ENCODE peak calls at places on chromosomes 1 and 21, in seven cellular contexts. N, G, Q, K, W, F and O are unnamed samples. For H3K36me3, the result is how much of the 10 kb centered on the place peaks cover.

GRCh38 chr1:155071701-155072100 is 6.9 kb upstream of the EFNA3 start:
- DNase-seq in N (no peak), G (no peak), Q (no peak), K (no peak), W (no peak), F (peak), O (no peak)

GRCh38 chr1:178407662-178408061 is 89.1 kb downstream of the CLEC20A start:
- DNase-seq in N (no peak), G (no peak), Q (no peak), K (no peak), W (no peak), F (no peak), O (no peak)

GRCh38 chr21:37198989-37199924 is 67.9 kb downstream of the VPS26C start:
- DNase-seq in N (no peak), G (no peak), Q (no peak), K (peak), W (no peak), F (no peak), O (no peak)

GRCh38 chr1:157019457-157019856 is 26.1 kb downstream of the ARHGEF11 start:
- DNase-seq in N (no peak), G (no peak), Q (no peak), K (no peak), W (no peak), F (no peak), O (no peak)

GRCh38 chr1:3481836-3482589 is 27.5 kb downstream of the ARHGEF16 start:
- DNase-seq in N (no peak), G (no peak), Q (peak), K (peak), W (peak), F (no peak), O (peak)

GRCh38 chr1:246261641-246262040 is 245.4 kb downstream of the SMYD3 start:
- DNase-seq in N (no peak), G (no peak), Q (no peak), K (peak), W (no peak), F (no peak), O (no peak)

GRCh38 chr1:172723251-172723650 is 64.3 kb downstream of the FASLG start:
- DNase-seq in N (no peak), G (no peak), Q (no peak), K (peak), W (no peak), F (no peak), O (no peak)

GRCh38 chr1:117416004-117416403 is 48.8 kb downstream of the MAN1A2 start:
- DNase-seq in N (no peak), G (no peak), Q (no peak), K (peak), W (no peak), F (no peak), O (no peak)

GRCh38 chr1:24635195-24635843 is 7.8 kb upstream of the SRRM1 start:
- DNase-seq in N (no peak), G (no peak), Q (no peak), K (peak), W (no peak), F (no peak), O (no peak)

GRCh38 chr1:36224537-36225297 is 474 bp downstream of the THRAP3 start:
- DNase-seq in N (peak), G (peak), Q (peak), K (peak), W (no peak), F (peak), O (no peak)

GRCh38 chr1:22313321-22313720 is 138.3 kb upstream of the ZBTB40 start:
- DNase-seq in N (no peak), G (no peak), Q (no peak), K (no peak), W (no peak), F (no peak), O (no peak)

GRCh38 chr1:51776408-51776807 is 102.1 kb downstream of the NRDC start:
- DNase-seq in N (no peak), G (no peak), Q (no peak), K (no peak), W (no peak), F (no peak), O (no peak)

GRCh38 chr1:180953791-180954721 is 41.4 kb downstream of the KIAA1614 start:
- DNase-seq in N (peak), G (peak), Q (peak), K (peak), W (peak), F (peak), O (peak)

GRCh38 chr1:54795100-54795665 is 5.9 kb downstream of the TTC22 start:
- DNase-seq in N (no peak), G (no peak), Q (no peak), K (peak), W (peak), F (no peak), O (no peak)

GRCh38 chr1:25433389-25434186 is 2.9 kb downstream of the MACO1 start:
- DNase-seq in N (no peak), G (no peak), Q (no peak), K (no peak), W (no peak), F (no peak), O (no peak)

GRCh38 chr1:62397301-62397700 is 39.5 kb upstream of the USP1 start:
- DNase-seq in N (no peak), G (no peak), Q (no peak), K (no peak), W (no peak), F (no peak), O (no peak)

GRCh38 chr21:39452207-39452964 is 616 bp downstream of the SH3BGR start:
- DNase-seq in N (no peak), G (no peak), Q (no peak), K (no peak), W (no peak), F (no peak), O (no peak)

GRCh38 chr1:231861541-231862481 is 235.2 kb downstream of the DISC1 start:
- DNase-seq in N (no peak), G (peak), Q (no peak), K (no peak), W (no peak), F (no peak), O (no peak)

GRCh38 chr1:232162001-232162400 is 467.9 kb downstream of the SIPA1L2 start:
- DNase-seq in N (no peak), G (no peak), Q (no peak), K (no peak), W (no peak), F (no peak), O (no peak)

GRCh38 chr1:84171471-84171870 is 27.4 kb downstream of the PRKACB start:
- DNase-seq in N (no peak), G (no peak), Q (no peak), K (peak), W (no peak), F (no peak), O (no peak)

GRCh38 chr1:210598135-210598652 is 269.5 kb downstream of the HHAT start:
- DNase-seq in N (no peak), G (peak), Q (no peak), K (peak), W (no peak), F (no peak), O (peak)

GRCh38 chr1:230067441-230067870 is 418 bp downstream of the GALNT2 start:
- DNase-seq in N (peak), G (peak), Q (no peak), K (peak), W (peak), F (no peak), O (peak)

GRCh38 chr21:41839387-41840000 is 39.6 kb downstream of the PRDM15 start:
- DNase-seq in N (no peak), G (no peak), Q (no peak), K (no peak), W (peak), F (no peak), O (no peak)

GRCh38 chr1:183630748-183631147 is 4.8 kb downstream of the ARPC5 start:
- DNase-seq in N (no peak), G (no peak), Q (no peak), K (peak), W (no peak), F (peak), O (no peak)

GRCh38 chr1:87840772-87841171 is 512.1 kb downstream of the LMO4 start:
- DNase-seq in N (no peak), G (no peak), Q (no peak), K (no peak), W (no peak), F (no peak), O (no peak)

GRCh38 chr1:210792250-210792649 is 341.7 kb downstream of the KCNH1 start:
- DNase-seq in N (no peak), G (no peak), Q (no peak), K (no peak), W (no peak), F (no peak), O (no peak)

GRCh38 chr1:154481058-154481457 is 21.0 kb upstream of the TDRD10 start:
- DNase-seq in N (no peak), G (no peak), Q (peak), K (no peak), W (no peak), F (peak), O (no peak)

GRCh38 chr1:117014209-117014608 is 12.6 kb downstream of the CD101 start:
- DNase-seq in N (no peak), G (no peak), Q (no peak), K (peak), W (no peak), F (no peak), O (no peak)

GRCh38 chr1:171881466-171881865 is 40.2 kb downstream of the DNM3 start:
- DNase-seq in N (no peak), G (no peak), Q (no peak), K (no peak), W (peak), F (no peak), O (peak)

GRCh38 chr1:117167402-117167801 is 43.3 kb downstream of the VTCN1 start:
- DNase-seq in N (no peak), G (no peak), Q (no peak), K (peak), W (no peak), F (no peak), O (no peak)

GRCh38 chr1:12129624-12130023 is 37.2 kb upstream of the TNFRSF1B start:
- DNase-seq in N (no peak), G (no peak), Q (no peak), K (no peak), W (no peak), F (no peak), O (no peak)

GRCh38 chr1:205583461-205584130 is 48.2 kb downstream of the ELK4 start:
- DNase-seq in N (no peak), G (no peak), Q (no peak), K (no peak), W (no peak), F (peak), O (peak)

GRCh38 chr21:45577806-45578801 is 35.9 kb upstream of the SLC19A1 start:
- DNase-seq in N (no peak), G (no peak), Q (peak), K (peak), W (peak), F (peak), O (no peak)

GRCh38 chr1:156823210-156823790 is 6.7 kb upstream of the SH2D2A start:
- DNase-seq in N (no peak), G (no peak), Q (no peak), K (peak), W (no peak), F (no peak), O (no peak)

GRCh38 chr1:68149907-68150306 is 82.4 kb downstream of the WLS start:
- DNase-seq in N (no peak), G (no peak), Q (no peak), K (no peak), W (no peak), F (no peak), O (no peak)

GRCh38 chr1:7549693-7550161 is 221.4 kb upstream of the VAMP3 start:
- DNase-seq in N (no peak), G (no peak), Q (no peak), K (no peak), W (peak), F (peak), O (no peak)

GRCh38 chr1:38990401-38990745 is 703 bp upstream of the AKIRIN1 start:
- DNase-seq in N (no peak), G (no peak), Q (no peak), K (no peak), W (no peak), F (no peak), O (no peak)

GRCh38 chr1:1360511-1361169 is 2.3 kb upstream of the MXRA8 start:
- DNase-seq in N (peak), G (peak), Q (no peak), K (peak), W (no peak), F (peak), O (peak)

GRCh38 chr1:110197905-110198629 is 12.0 kb upstream of the KCNC4 start:
- DNase-seq in N (no peak), G (no peak), Q (no peak), K (no peak), W (no peak), F (no peak), O (no peak)

GRCh38 chr1:31005198-31005597 is 60.3 kb downstream of the PUM1 start:
- DNase-seq in N (no peak), G (no peak), Q (no peak), K (no peak), W (no peak), F (no peak), O (no peak)
- H3K36me3 ChIP-seq in N (under half), G (under half), Q (under half), K (under half), W (under half), F (half or more), O (under half)

GRCh38 chr1:91730781-91731732 is 154.9 kb downstream of the TGFBR3 start:
- DNase-seq in N (peak), G (peak), Q (peak), K (peak), W (no peak), F (no peak), O (peak)
- H3K4me3 ChIP-seq in N (no peak), G (no peak), Q (no peak), K (no peak), W (no peak), F (no peak), O (no peak)

DNA sequence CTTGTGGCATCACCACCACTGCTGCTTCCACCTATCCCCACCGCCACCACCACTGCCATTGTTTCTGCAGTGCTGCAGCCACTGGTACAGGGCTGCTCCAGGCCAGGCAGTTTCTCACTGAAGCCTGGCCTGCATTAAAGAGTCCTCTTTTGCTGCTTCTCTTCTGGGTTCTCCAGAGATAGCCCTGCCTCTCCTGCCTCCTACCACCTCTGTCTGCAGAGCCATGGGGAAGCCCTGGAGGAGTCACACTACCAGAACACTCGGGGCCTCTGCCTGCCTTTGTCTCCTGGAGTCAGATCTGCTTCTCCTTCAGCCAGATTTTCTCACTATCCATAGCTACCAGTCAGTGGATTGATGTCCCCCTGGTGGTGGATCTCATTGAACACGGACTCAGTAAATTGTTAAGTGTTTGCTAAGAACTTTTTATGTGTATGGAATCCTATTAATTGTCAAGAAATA is 37.7 kb upstream of the DDAH1 start:
- DNase-seq in N (peak), G (peak), Q (peak), K (peak), W (peak), F (peak), O (peak)
- H3K27ac ChIP-seq in N (no peak), G (no peak), Q (no peak), K (no peak), W (no peak), F (no peak), O (no peak)

DNA sequence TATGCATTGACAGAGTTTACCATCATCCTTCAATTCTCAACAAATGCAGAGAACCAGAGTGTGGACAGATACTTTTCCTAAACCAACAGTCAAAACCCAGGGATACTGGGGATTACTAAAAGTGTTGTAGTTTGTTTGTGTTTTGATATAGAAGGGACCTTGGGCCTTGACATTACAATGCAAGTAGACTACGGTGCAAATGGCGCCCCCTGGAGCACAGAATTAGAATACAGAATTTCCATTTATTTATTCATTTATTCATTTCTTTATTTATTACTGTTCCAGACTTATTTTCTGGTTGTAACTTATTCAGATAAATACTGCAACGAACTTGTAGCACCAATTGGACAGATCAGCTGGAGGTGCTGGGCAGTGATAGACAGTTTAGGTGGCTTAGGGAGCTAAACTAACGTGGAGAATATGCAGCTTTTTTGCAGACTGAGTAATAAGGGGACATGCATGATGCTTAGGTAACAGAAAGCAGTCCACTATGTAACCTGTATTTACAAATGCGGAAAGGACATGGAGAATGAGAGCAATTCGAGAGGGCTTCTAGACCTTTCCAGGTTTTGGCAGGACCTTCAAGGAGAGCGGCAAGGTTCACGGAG is 42.6 kb downstream of the KIRREL1 start:
- DNase-seq in N (peak), G (no peak), Q (no peak), K (peak), W (no peak), F (peak), O (peak)
- H3K36me3 ChIP-seq in N (under half), G (under half), Q (under half), K (under half), W (under half), F (under half), O (under half)

DNA sequence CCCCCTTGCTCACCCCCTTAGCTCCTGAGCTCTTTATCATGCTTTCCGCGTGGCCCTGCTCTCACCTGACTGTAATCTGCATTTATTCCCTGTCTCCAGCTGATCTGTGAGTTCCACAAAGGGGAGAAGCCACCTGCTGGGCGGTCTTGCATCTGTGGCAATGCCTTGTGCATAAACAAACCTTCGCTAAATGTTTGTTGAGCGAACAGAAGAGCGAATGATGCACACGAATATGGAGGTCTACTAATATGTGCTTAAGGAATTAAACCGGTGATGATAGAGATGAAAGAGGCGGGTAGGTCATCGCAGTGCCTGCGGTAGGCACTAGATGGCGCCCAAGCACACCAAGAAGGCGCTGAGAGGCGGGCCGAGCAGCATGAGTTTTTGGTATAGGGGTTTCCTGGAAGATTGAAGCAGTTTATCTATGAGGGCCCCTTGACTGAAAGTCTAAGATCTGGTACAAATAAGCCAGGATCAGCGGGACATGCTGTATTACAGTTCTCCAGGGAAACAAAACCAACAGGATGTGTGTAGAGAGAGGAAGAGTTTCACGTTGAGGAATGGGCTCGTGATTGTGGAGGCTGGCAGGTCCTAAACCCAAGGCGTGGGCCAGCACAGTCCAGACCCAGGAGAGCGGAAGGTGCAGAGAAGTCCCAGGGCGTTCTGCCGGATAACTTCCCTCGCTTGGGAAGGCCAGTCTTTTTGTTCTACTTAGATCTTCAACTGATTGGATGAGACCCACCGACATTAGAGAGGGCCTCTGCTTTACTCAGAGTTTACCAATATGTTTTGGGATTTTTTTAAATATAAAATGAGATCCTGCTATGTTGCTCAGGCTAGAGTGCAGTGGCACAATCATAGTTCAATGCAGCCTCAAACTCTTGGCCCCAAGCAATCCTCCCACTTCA is 34.7 kb downstream of the TOMM20 start:
- DNase-seq in N (peak), G (peak), Q (peak), K (peak), W (peak), F (peak), O (peak)
- H3K4me3 ChIP-seq in N (no peak), G (peak), Q (peak), K (no peak), W (no peak), F (peak), O (no peak)

GRCh38 chr1:194078765-194079164 is 892.4 kb upstream of the B3GALT2 start:
- DNase-seq in N (no peak), G (no peak), Q (no peak), K (no peak), W (no peak), F (no peak), O (no peak)
- H3K27ac ChIP-seq in N (no peak), G (no peak), Q (no peak), K (no peak), W (no peak), F (no peak), O (no peak)

GRCh38 chr1:198892065-198892464 is 253.2 kb downstream of the PTPRC start:
- DNase-seq in N (no peak), G (peak), Q (no peak), K (peak), W (no peak), F (no peak), O (no peak)
- H3K36me3 ChIP-seq in N (under half), G (under half), Q (under half), K (under half), W (under half), F (under half), O (under half)

GRCh38 chr21:26167593-26167992 is 3.0 kb downstream of the APP start:
- DNase-seq in N (no peak), G (no peak), Q (no peak), K (no peak), W (no peak), F (no peak), O (no peak)

GRCh38 chr21:26171310-26172100 is 935 bp upstream of the APP start:
- DNase-seq in N (no peak), G (no peak), Q (no peak), K (no peak), W (no peak), F (no peak), O (no peak)

GRCh38 chr21:26169611-26170470 is 729 bp downstream of the APP start:
- DNase-seq in N (peak), G (peak), Q (peak), K (peak), W (peak), F (peak), O (peak)

GRCh38 chr21:26170471-26171309 is at the start of gene APP:
- DNase-seq in N (peak), G (peak), Q (peak), K (peak), W (peak), F (peak), O (peak)

GRCh38 chr21:26169061-26169610 is 1.4 kb downstream of the APP start:
- DNase-seq in N (peak), G (peak), Q (peak), K (peak), W (no peak), F (peak), O (peak)
- H3K4me3 ChIP-seq in N (peak), G (peak), Q (peak), K (peak), W (peak), F (peak), O (peak)